ENCODE peak calls at places on chromosomes 3 and 15, in nine cellular contexts. One of them, this sample, is unnamed.

GRCh38 chr3:101642441-101642840 is 34.5 kb downstream of the ZBTB11 start:
- DNase-seq in A549: no peak
- DNase-seq in fibroblast of the aortic adventitia: no peak
- DNase-seq in neural progenitor cell: no peak
- DNase-seq in keratinocyte: no peak
- DNase-seq in choroid plexus epithelial cell: no peak
- DNase-seq in PC-3: no peak
- DNase-seq in RWPE2: no peak
- DNase-seq in PC-9: no peak
- DNase-seq in this sample: no peak

GRCh38 chr3:4888913-4889846 is 90.1 kb upstream of the BHLHE40 start:
- DNase-seq in A549: no peak
- DNase-seq in fibroblast of the aortic adventitia: no peak
- DNase-seq in neural progenitor cell: no peak
- DNase-seq in keratinocyte: no peak
- DNase-seq in choroid plexus epithelial cell: peak
- DNase-seq in PC-3: peak
- DNase-seq in RWPE2: no peak
- DNase-seq in PC-9: no peak
- DNase-seq in this sample: peak

GRCh38 chr3:40672861-40673260 is 148.1 kb downstream of the ZNF621 start:
- DNase-seq in A549: no peak
- DNase-seq in fibroblast of the aortic adventitia: no peak
- DNase-seq in neural progenitor cell: no peak
- DNase-seq in keratinocyte: no peak
- DNase-seq in choroid plexus epithelial cell: no peak
- DNase-seq in PC-3: no peak
- DNase-seq in RWPE2: no peak
- DNase-seq in PC-9: no peak
- DNase-seq in this sample: no peak

GRCh38 chr15:27061739-27062138 is 90.8 kb downstream of the GABRG3 start:
- DNase-seq in A549: peak
- DNase-seq in fibroblast of the aortic adventitia: no peak
- DNase-seq in neural progenitor cell: no peak
- DNase-seq in keratinocyte: no peak
- DNase-seq in choroid plexus epithelial cell: no peak
- DNase-seq in PC-3: peak
- DNase-seq in RWPE2: no peak
- DNase-seq in PC-9: no peak
- DNase-seq in this sample: no peak

GRCh38 chr3:160027541-160028195 is 39.0 kb downstream of the IL12A start:
- DNase-seq in A549: peak
- DNase-seq in fibroblast of the aortic adventitia: peak
- DNase-seq in neural progenitor cell: no peak
- DNase-seq in keratinocyte: no peak
- DNase-seq in choroid plexus epithelial cell: peak
- DNase-seq in PC-3: peak
- DNase-seq in RWPE2: no peak
- DNase-seq in PC-9: peak
- DNase-seq in this sample: peak

GRCh38 chr3:35524851-35525250 is 114.5 kb upstream of the ARPP21 start:
- DNase-seq in A549: peak
- DNase-seq in fibroblast of the aortic adventitia: no peak
- DNase-seq in neural progenitor cell: no peak
- DNase-seq in keratinocyte: no peak
- DNase-seq in choroid plexus epithelial cell: no peak
- DNase-seq in PC-3: no peak
- DNase-seq in RWPE2: no peak
- DNase-seq in PC-9: no peak
- DNase-seq in this sample: no peak

GRCh38 chr3:169041677-169042171 is 621.8 kb downstream of the MECOM start:
- DNase-seq in A549: peak
- DNase-seq in fibroblast of the aortic adventitia: peak
- DNase-seq in neural progenitor cell: peak
- DNase-seq in keratinocyte: no peak
- DNase-seq in choroid plexus epithelial cell: peak
- DNase-seq in PC-3: peak
- DNase-seq in RWPE2: no peak
- DNase-seq in PC-9: no peak
- DNase-seq in this sample: peak

GRCh38 chr15:58115692-58116091 is 22.5 kb upstream of the AQP9 start:
- DNase-seq in A549: peak
- DNase-seq in fibroblast of the aortic adventitia: peak
- DNase-seq in neural progenitor cell: peak
- DNase-seq in keratinocyte: peak
- DNase-seq in choroid plexus epithelial cell: peak
- DNase-seq in PC-3: peak
- DNase-seq in RWPE2: no peak
- DNase-seq in PC-9: no peak
- DNase-seq in this sample: no peak

GRCh38 chr3:144843099-144843498 is 871.5 kb downstream of the DIPK2A start:
- DNase-seq in A549: no peak
- DNase-seq in fibroblast of the aortic adventitia: peak
- DNase-seq in neural progenitor cell: no peak
- DNase-seq in keratinocyte: no peak
- DNase-seq in choroid plexus epithelial cell: peak
- DNase-seq in PC-3: no peak
- DNase-seq in RWPE2: no peak
- DNase-seq in PC-9: no peak
- DNase-seq in this sample: no peak

GRCh38 chr3:49911124-49911420 is 7.4 kb upstream of the MST1R start:
- DNase-seq in A549: no peak
- DNase-seq in fibroblast of the aortic adventitia: no peak
- DNase-seq in neural progenitor cell: no peak
- DNase-seq in keratinocyte: no peak
- DNase-seq in choroid plexus epithelial cell: no peak
- DNase-seq in PC-3: no peak
- DNase-seq in RWPE2: no peak
- DNase-seq in PC-9: no peak
- DNase-seq in this sample: no peak

GRCh38 chr3:42220436-42220835 is 45.5 kb downstream of the CCK start:
- DNase-seq in A549: no peak
- DNase-seq in fibroblast of the aortic adventitia: no peak
- DNase-seq in neural progenitor cell: no peak
- DNase-seq in keratinocyte: no peak
- DNase-seq in choroid plexus epithelial cell: no peak
- DNase-seq in PC-3: no peak
- DNase-seq in RWPE2: no peak
- DNase-seq in PC-9: no peak
- DNase-seq in this sample: no peak

GRCh38 chr3:139353920-139354556 is 10.2 kb downstream of the MRPS22 start:
- DNase-seq in A549: peak
- DNase-seq in fibroblast of the aortic adventitia: peak
- DNase-seq in neural progenitor cell: peak
- DNase-seq in keratinocyte: no peak
- DNase-seq in choroid plexus epithelial cell: peak
- DNase-seq in PC-3: peak
- DNase-seq in RWPE2: no peak
- DNase-seq in PC-9: peak
- DNase-seq in this sample: peak

GRCh38 chr3:15755780-15756179 is 42.0 kb downstream of the ANKRD28 start:
- DNase-seq in A549: no peak
- DNase-seq in fibroblast of the aortic adventitia: no peak
- DNase-seq in neural progenitor cell: no peak
- DNase-seq in keratinocyte: no peak
- DNase-seq in choroid plexus epithelial cell: no peak
- DNase-seq in PC-3: no peak
- DNase-seq in RWPE2: no peak
- DNase-seq in PC-9: no peak
- DNase-seq in this sample: no peak

GRCh38 chr15:37122703-37123102 is 22.4 kb upstream of the MEIS2 start:
- DNase-seq in A549: no peak
- DNase-seq in fibroblast of the aortic adventitia: peak
- DNase-seq in neural progenitor cell: no peak
- DNase-seq in keratinocyte: no peak
- DNase-seq in choroid plexus epithelial cell: no peak
- DNase-seq in PC-3: no peak
- DNase-seq in RWPE2: no peak
- DNase-seq in PC-9: no peak
- DNase-seq in this sample: no peak

GRCh38 chr3:175861916-175862315 is 1002.8 kb downstream of the NAALADL2 start:
- DNase-seq in A549: no peak
- DNase-seq in fibroblast of the aortic adventitia: peak
- DNase-seq in neural progenitor cell: no peak
- DNase-seq in keratinocyte: no peak
- DNase-seq in choroid plexus epithelial cell: no peak
- DNase-seq in PC-3: no peak
- DNase-seq in RWPE2: no peak
- DNase-seq in PC-9: no peak
- DNase-seq in this sample: no peak

GRCh38 chr3:175869398-175869797 is 1010.3 kb downstream of the NAALADL2 start:
- DNase-seq in A549: no peak
- DNase-seq in fibroblast of the aortic adventitia: no peak
- DNase-seq in neural progenitor cell: no peak
- DNase-seq in keratinocyte: no peak
- DNase-seq in choroid plexus epithelial cell: no peak
- DNase-seq in PC-3: no peak
- DNase-seq in RWPE2: no peak
- DNase-seq in PC-9: no peak
- DNase-seq in this sample: no peak

GRCh38 chr3:175865724-175866123 is 1006.6 kb downstream of the NAALADL2 start:
- DNase-seq in A549: no peak
- DNase-seq in fibroblast of the aortic adventitia: no peak
- DNase-seq in neural progenitor cell: no peak
- DNase-seq in keratinocyte: no peak
- DNase-seq in choroid plexus epithelial cell: no peak
- DNase-seq in PC-3: no peak
- DNase-seq in RWPE2: no peak
- DNase-seq in PC-9: no peak
- DNase-seq in this sample: no peak
- H3K4me3 ChIP-seq in A549: no peak
- H3K4me3 ChIP-seq in fibroblast of the aortic adventitia: no peak
- H3K4me3 ChIP-seq in neural progenitor cell: no peak
- H3K4me3 ChIP-seq in keratinocyte: no peak
- H3K4me3 ChIP-seq in choroid plexus epithelial cell: no peak
- H3K4me3 ChIP-seq in PC-3: no peak
- H3K4me3 ChIP-seq in RWPE2: no peak
- H3K4me3 ChIP-seq in PC-9: no peak
- H3K4me3 ChIP-seq in this sample: no peak

DNA sequence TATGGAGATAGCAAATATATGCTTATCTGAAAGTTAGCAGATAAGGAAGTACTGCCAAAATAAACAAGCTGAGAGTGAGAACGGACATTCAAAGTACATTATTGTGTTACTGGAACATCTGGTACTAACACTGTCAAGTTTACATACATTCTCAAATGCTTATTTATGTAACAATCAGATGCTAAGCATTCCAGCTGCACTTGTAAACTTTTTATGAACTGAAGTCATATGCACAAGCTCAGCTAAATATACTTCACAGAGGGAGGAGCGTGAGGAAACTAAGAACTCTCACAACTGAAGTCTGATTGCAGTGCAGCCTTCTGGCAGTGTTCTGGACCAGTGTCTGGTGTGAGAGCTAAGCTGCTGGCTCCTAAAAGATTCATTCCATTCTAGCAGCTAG is 223.7 kb upstream of the NANOGP8 start:
- DNase-seq in A549: peak
- DNase-seq in fibroblast of the aortic adventitia: peak
- DNase-seq in neural progenitor cell: no peak
- DNase-seq in keratinocyte: no peak
- DNase-seq in choroid plexus epithelial cell: peak
- DNase-seq in PC-3: peak
- DNase-seq in RWPE2: no peak
- DNase-seq in PC-9: no peak
- DNase-seq in this sample: peak
- H3K4me3 ChIP-seq in A549: no peak
- H3K4me3 ChIP-seq in fibroblast of the aortic adventitia: no peak
- H3K4me3 ChIP-seq in neural progenitor cell: no peak
- H3K4me3 ChIP-seq in keratinocyte: no peak
- H3K4me3 ChIP-seq in choroid plexus epithelial cell: no peak
- H3K4me3 ChIP-seq in PC-3: no peak
- H3K4me3 ChIP-seq in RWPE2: no peak
- H3K4me3 ChIP-seq in PC-9: no peak
- H3K4me3 ChIP-seq in this sample: no peak

GRCh38 chr3:187919018-187919417 is 173.8 kb upstream of the BCL6 start:
- DNase-seq in A549: no peak
- DNase-seq in fibroblast of the aortic adventitia: no peak
- DNase-seq in neural progenitor cell: no peak
- DNase-seq in keratinocyte: no peak
- DNase-seq in choroid plexus epithelial cell: peak
- DNase-seq in PC-3: no peak
- DNase-seq in RWPE2: no peak
- DNase-seq in PC-9: no peak
- DNase-seq in this sample: no peak
- H3K4me3 ChIP-seq in A549: no peak
- H3K4me3 ChIP-seq in fibroblast of the aortic adventitia: no peak
- H3K4me3 ChIP-seq in neural progenitor cell: no peak
- H3K4me3 ChIP-seq in keratinocyte: no peak
- H3K4me3 ChIP-seq in choroid plexus epithelial cell: no peak
- H3K4me3 ChIP-seq in PC-3: no peak
- H3K4me3 ChIP-seq in RWPE2: no peak
- H3K4me3 ChIP-seq in PC-9: no peak
- H3K4me3 ChIP-seq in this sample: no peak

DNA sequence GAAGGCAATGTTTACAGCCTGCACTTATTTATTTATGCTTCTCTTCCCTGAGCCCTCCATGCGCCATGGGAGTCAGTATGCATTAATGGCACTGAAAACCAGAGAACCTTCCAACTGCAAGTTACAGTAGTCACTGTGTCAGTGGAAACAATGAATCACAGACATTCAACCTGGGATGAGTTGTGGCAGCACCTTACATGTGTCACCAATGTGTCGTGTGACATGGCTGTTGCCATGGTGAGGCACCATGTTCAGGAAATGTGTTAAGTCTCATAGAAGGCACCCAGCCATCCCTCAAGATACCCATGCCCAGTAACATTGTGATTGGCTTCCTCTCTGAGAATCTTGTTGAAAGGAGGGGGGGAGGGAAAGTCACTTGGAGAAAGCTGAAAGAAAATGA is 105.0 kb downstream of the FOXP1 start:
- DNase-seq in A549: no peak
- DNase-seq in fibroblast of the aortic adventitia: no peak
- DNase-seq in neural progenitor cell: no peak
- DNase-seq in keratinocyte: peak
- DNase-seq in choroid plexus epithelial cell: no peak
- DNase-seq in PC-3: peak
- DNase-seq in RWPE2: no peak
- DNase-seq in PC-9: no peak
- DNase-seq in this sample: no peak
- H3K4me3 ChIP-seq in A549: no peak
- H3K4me3 ChIP-seq in fibroblast of the aortic adventitia: no peak
- H3K4me3 ChIP-seq in neural progenitor cell: no peak
- H3K4me3 ChIP-seq in keratinocyte: no peak
- H3K4me3 ChIP-seq in choroid plexus epithelial cell: no peak
- H3K4me3 ChIP-seq in PC-3: no peak
- H3K4me3 ChIP-seq in RWPE2: no peak
- H3K4me3 ChIP-seq in PC-9: no peak
- H3K4me3 ChIP-seq in this sample: no peak

This sample was measured in skeletal muscle cell.